ENCODE peak calls at places on chromosome 9, in nine cellular contexts. P, Z, Y, U, X, Q, A, H and T are unnamed samples.
A peak's percentile ranks its signal among the peaks of the same experiment; 100 is the strongest.

GRCh38 chr9:137491735-137492432 is 32.8 kb upstream of the NSMF start:
- DNase-seq in U (no peak), Q (no peak), A (no peak), P (peak; percentile 10), Z (no peak), H (no peak), Y (no peak), X (no peak), T (no peak)

GRCh38 chr9:89311346-89312153 is 555 bp downstream of the CKS2 start:
- DNase-seq in Y (no peak), P (peak; percentile 45), U (no peak), A (no peak), Q (no peak), H (no peak), Z (peak; percentile 28), X (no peak), T (no peak)

GRCh38 chr9:95623614-95624013 is 106.8 kb upstream of the PTCH1 start:
- DNase-seq in Z (no peak), U (no peak), A (no peak), Y (no peak), Q (no peak), H (no peak), X (no peak), P (no peak), T (no peak)

GRCh38 chr9:130927995-130928900 is 10.8 kb downstream of the FIBCD1 start:
- DNase-seq in Q (no peak), X (no peak), H (no peak), A (peak; percentile 41), Z (no peak), P (no peak), Y (no peak), U (peak; percentile 29), T (no peak)

GRCh38 chr9:6959275-6960000 is 201.7 kb downstream of the KDM4C start:
- DNase-seq in U (no peak), H (no peak), Y (no peak), Q (no peak), A (no peak), X (no peak), Z (no peak), P (no peak), T (no peak)

GRCh38 chr9:109906766-109907382 is 126.9 kb downstream of the PALM2AKAP2 start:
- DNase-seq in Z (no peak), Y (no peak), H (no peak), Q (no peak), P (no peak), U (peak; percentile 40), X (no peak), A (no peak), T (no peak)

GRCh38 chr9:13330396-13331004 is 51.0 kb upstream of the MPDZ start:
- DNase-seq in Q (peak; percentile 55), P (no peak), U (no peak), Y (no peak), A (no peak), X (no peak), H (no peak), Z (no peak), T (no peak)

GRCh38 chr9:83340451-83340850 is 197.8 kb downstream of the FRMD3 start:
- DNase-seq in P (no peak), Y (no peak), A (no peak), U (no peak), X (no peak), H (no peak), Q (no peak), Z (no peak), T (no peak)

GRCh38 chr9:114869845-114870244 is 60.5 kb downstream of the TNFSF8 start:
- DNase-seq in Y (no peak), Z (no peak), X (no peak), P (no peak), Q (peak; percentile 78), A (peak; percentile 77), U (no peak), H (no peak), T (no peak)

GRCh38 chr9:32820322-32820721 is 37.0 kb downstream of the TMEM215 start:
- DNase-seq in U (no peak), Y (no peak), X (no peak), A (no peak), H (no peak), Q (no peak), Z (no peak), P (no peak), T (no peak)

GRCh38 chr9:135811796-135812195 is 95.5 kb downstream of the CAMSAP1 start:
- DNase-seq in A (no peak), H (no peak), Z (no peak), X (peak; percentile 45), Y (no peak), Q (no peak), U (no peak), P (no peak), T (no peak)

GRCh38 chr9:89680547-89681467 is 76.0 kb downstream of the GADD45G start:
- DNase-seq in Z (no peak), P (no peak), H (no peak), Q (no peak), A (no peak), X (peak; percentile 76), Y (no peak), U (no peak), T (no peak)

GRCh38 chr9:129483467-129484324 is 137.2 kb downstream of the C9orf50 start:
- DNase-seq in X (peak; percentile 94), Y (peak; percentile 85), Z (no peak), P (no peak), A (peak; percentile 92), Q (peak; percentile 83), U (peak; percentile 84), H (no peak), T (no peak)